ENCODE peak calls at places on chromosomes 4 and X, in four cellular contexts. One of them, this sample, is unnamed.

GRCh38 chr4:108774809-108775530 is 12.1 kb upstream of the ETNPPL start:
- DNase-seq in breast epithelium: no peak
- DNase-seq in stomach: peak; percentile 78
- DNase-seq in activated CD8-positive, alpha-beta T cell treated with anti-CD3 and anti-CD28 coated beads for 36 hours: no peak
- DNase-seq in this sample: no peak

GRCh38 chr4:140789752-140790151 is 33.6 kb upstream of the TBC1D9 start:
- DNase-seq in breast epithelium: no peak
- DNase-seq in activated CD8-positive, alpha-beta T cell treated with anti-CD3 and anti-CD28 coated beads for 36 hours: no peak
- DNase-seq in stomach: no peak
- DNase-seq in this sample: no peak

GRCh38 chr4:27779827-27780226 is 919.2 kb downstream of the STIM2 start:
- DNase-seq in stomach: no peak
- DNase-seq in breast epithelium: no peak
- DNase-seq in activated CD8-positive, alpha-beta T cell treated with anti-CD3 and anti-CD28 coated beads for 36 hours: no peak
- DNase-seq in this sample: no peak

GRCh38 chr4:4578981-4579380 is 37.1 kb upstream of the STX18 start:
- DNase-seq in stomach: no peak
- DNase-seq in breast epithelium: no peak
- DNase-seq in activated CD8-positive, alpha-beta T cell treated with anti-CD3 and anti-CD28 coated beads for 36 hours: no peak
- DNase-seq in this sample: no peak

GRCh38 chrX:12227412-12228041 is 89.3 kb downstream of the FRMPD4 start:
- DNase-seq in stomach: no peak
- DNase-seq in breast epithelium: no peak
- DNase-seq in activated CD8-positive, alpha-beta T cell treated with anti-CD3 and anti-CD28 coated beads for 36 hours: no peak
- DNase-seq in this sample: no peak

GRCh38 chrX:136130931-136131843 is 16.1 kb upstream of the FHL1 start:
- DNase-seq in stomach: no peak
- DNase-seq in activated CD8-positive, alpha-beta T cell treated with anti-CD3 and anti-CD28 coated beads for 36 hours: peak; percentile 39
- DNase-seq in breast epithelium: no peak
- DNase-seq in this sample: no peak

GRCh38 chrX:96655947-96656623 is 28.6 kb upstream of the DIAPH2 start:
- DNase-seq in activated CD8-positive, alpha-beta T cell treated with anti-CD3 and anti-CD28 coated beads for 36 hours: no peak
- DNase-seq in stomach: no peak
- DNase-seq in breast epithelium: no peak
- DNase-seq in this sample: no peak

GRCh38 chr4:162644346-162644745 is 480.5 kb upstream of the FSTL5 start:
- DNase-seq in stomach: no peak
- DNase-seq in breast epithelium: no peak
- DNase-seq in activated CD8-positive, alpha-beta T cell treated with anti-CD3 and anti-CD28 coated beads for 36 hours: no peak
- DNase-seq in this sample: no peak

GRCh38 chr4:121073672-121074386 is 1.5 kb upstream of the NDNF start:
- DNase-seq in stomach: no peak
- DNase-seq in breast epithelium: no peak
- DNase-seq in activated CD8-positive, alpha-beta T cell treated with anti-CD3 and anti-CD28 coated beads for 36 hours: no peak
- DNase-seq in this sample: no peak

GRCh38 chrX:80432863-80433262 is 12.6 kb downstream of the TENT5D start:
- DNase-seq in activated CD8-positive, alpha-beta T cell treated with anti-CD3 and anti-CD28 coated beads for 36 hours: no peak
- DNase-seq in breast epithelium: no peak
- DNase-seq in stomach: no peak
- DNase-seq in this sample: no peak

GRCh38 chrX:10485331-10485730 is 135.1 kb downstream of the MID1 start:
- DNase-seq in stomach: no peak
- DNase-seq in breast epithelium: no peak
- DNase-seq in activated CD8-positive, alpha-beta T cell treated with anti-CD3 and anti-CD28 coated beads for 36 hours: no peak
- DNase-seq in this sample: no peak

GRCh38 chrX:141468940-141469339 is 115.6 kb downstream of the SPANXA1 start:
- DNase-seq in activated CD8-positive, alpha-beta T cell treated with anti-CD3 and anti-CD28 coated beads for 36 hours: no peak
- DNase-seq in breast epithelium: no peak
- DNase-seq in stomach: no peak
- DNase-seq in this sample: no peak

GRCh38 chr4:6627832-6628231 is 12.7 kb upstream of the MRFAP1 start:
- DNase-seq in activated CD8-positive, alpha-beta T cell treated with anti-CD3 and anti-CD28 coated beads for 36 hours: no peak
- DNase-seq in breast epithelium: no peak
- DNase-seq in stomach: no peak
- DNase-seq in this sample: no peak

GRCh38 chr4:32929738-32930688 is 2209.8 kb downstream of the PCDH7 start:
- DNase-seq in activated CD8-positive, alpha-beta T cell treated with anti-CD3 and anti-CD28 coated beads for 36 hours: no peak
- DNase-seq in breast epithelium: no peak
- DNase-seq in stomach: no peak
- DNase-seq in this sample: no peak

GRCh38 chr4:144894525-144894924 is 203.5 kb downstream of the ANAPC10 start:
- DNase-seq in stomach: no peak
- DNase-seq in breast epithelium: no peak
- DNase-seq in activated CD8-positive, alpha-beta T cell treated with anti-CD3 and anti-CD28 coated beads for 36 hours: no peak
- DNase-seq in this sample: no peak

GRCh38 chr4:98861100-98861499 is 67.8 kb downstream of the EIF4E start:
- DNase-seq in breast epithelium: no peak
- DNase-seq in activated CD8-positive, alpha-beta T cell treated with anti-CD3 and anti-CD28 coated beads for 36 hours: no peak
- DNase-seq in stomach: no peak
- DNase-seq in this sample: no peak

GRCh38 chrX:97842468-97843199 is 958.9 kb downstream of the RPA4 start:
- DNase-seq in activated CD8-positive, alpha-beta T cell treated with anti-CD3 and anti-CD28 coated beads for 36 hours: no peak
- DNase-seq in stomach: no peak
- DNase-seq in breast epithelium: no peak
- DNase-seq in this sample: no peak

GRCh38 chr4:95220205-95221175 is 328.3 kb downstream of the UNC5C start:
- DNase-seq in stomach: no peak
- DNase-seq in activated CD8-positive, alpha-beta T cell treated with anti-CD3 and anti-CD28 coated beads for 36 hours: no peak
- DNase-seq in breast epithelium: no peak
- DNase-seq in this sample: no peak

GRCh38 chr4:64465263-64465662 is 56.0 kb upstream of the TECRL start:
- DNase-seq in breast epithelium: no peak
- DNase-seq in stomach: no peak
- DNase-seq in activated CD8-positive, alpha-beta T cell treated with anti-CD3 and anti-CD28 coated beads for 36 hours: no peak
- DNase-seq in this sample: no peak

GRCh38 chrX:133655262-133655913 is 240.1 kb upstream of the GPC4 start:
- DNase-seq in stomach: no peak
- DNase-seq in activated CD8-positive, alpha-beta T cell treated with anti-CD3 and anti-CD28 coated beads for 36 hours: no peak
- DNase-seq in breast epithelium: no peak
- DNase-seq in this sample: no peak

GRCh38 chr4:56082809-56083208 is 134.1 kb downstream of the CEP135 start:
- DNase-seq in breast epithelium: no peak
- DNase-seq in stomach: no peak
- DNase-seq in activated CD8-positive, alpha-beta T cell treated with anti-CD3 and anti-CD28 coated beads for 36 hours: no peak
- DNase-seq in this sample: no peak

GRCh38 chrX:22987452-22987851 is 12.3 kb upstream of the DDX53 start:
- DNase-seq in activated CD8-positive, alpha-beta T cell treated with anti-CD3 and anti-CD28 coated beads for 36 hours: no peak
- DNase-seq in stomach: no peak
- DNase-seq in breast epithelium: no peak
- DNase-seq in this sample: no peak
- TF ChIP-seq CTCF in activated CD8-positive, alpha-beta T cell treated with anti-CD3 and anti-CD28 coated beads for 36 hours: no peak
- TF ChIP-seq CTCF in stomach: no peak
- TF ChIP-seq CTCF in breast epithelium: no peak
- TF ChIP-seq CTCF in this sample: no peak

GRCh38 chrX:41335590-41336331 is 1.8 kb downstream of the DDX3X start:
- DNase-seq in stomach: no peak
- DNase-seq in activated CD8-positive, alpha-beta T cell treated with anti-CD3 and anti-CD28 coated beads for 36 hours: peak; percentile 31
- DNase-seq in breast epithelium: no peak
- DNase-seq in this sample: no peak

GRCh38 chrX:41332988-41333743 is 796 bp upstream of the DDX3X start:
- DNase-seq in activated CD8-positive, alpha-beta T cell treated with anti-CD3 and anti-CD28 coated beads for 36 hours: peak; percentile 90
- DNase-seq in breast epithelium: peak; percentile 79
- DNase-seq in stomach: peak; percentile 88
- DNase-seq in this sample: peak; percentile 71

GRCh38 chrX:41333744-41333993 is 293 bp upstream of the DDX3X start:
- DNase-seq in breast epithelium: no peak
- DNase-seq in stomach: no peak
- DNase-seq in activated CD8-positive, alpha-beta T cell treated with anti-CD3 and anti-CD28 coated beads for 36 hours: peak; percentile 82
- DNase-seq in this sample: peak; percentile 50

GRCh38 chrX:41334866-41335589 is 1.1 kb downstream of the DDX3X start:
- DNase-seq in stomach: peak; percentile 69
- DNase-seq in breast epithelium: peak; percentile 57
- DNase-seq in activated CD8-positive, alpha-beta T cell treated with anti-CD3 and anti-CD28 coated beads for 36 hours: peak; percentile 66
- DNase-seq in this sample: no peak

DNA sequence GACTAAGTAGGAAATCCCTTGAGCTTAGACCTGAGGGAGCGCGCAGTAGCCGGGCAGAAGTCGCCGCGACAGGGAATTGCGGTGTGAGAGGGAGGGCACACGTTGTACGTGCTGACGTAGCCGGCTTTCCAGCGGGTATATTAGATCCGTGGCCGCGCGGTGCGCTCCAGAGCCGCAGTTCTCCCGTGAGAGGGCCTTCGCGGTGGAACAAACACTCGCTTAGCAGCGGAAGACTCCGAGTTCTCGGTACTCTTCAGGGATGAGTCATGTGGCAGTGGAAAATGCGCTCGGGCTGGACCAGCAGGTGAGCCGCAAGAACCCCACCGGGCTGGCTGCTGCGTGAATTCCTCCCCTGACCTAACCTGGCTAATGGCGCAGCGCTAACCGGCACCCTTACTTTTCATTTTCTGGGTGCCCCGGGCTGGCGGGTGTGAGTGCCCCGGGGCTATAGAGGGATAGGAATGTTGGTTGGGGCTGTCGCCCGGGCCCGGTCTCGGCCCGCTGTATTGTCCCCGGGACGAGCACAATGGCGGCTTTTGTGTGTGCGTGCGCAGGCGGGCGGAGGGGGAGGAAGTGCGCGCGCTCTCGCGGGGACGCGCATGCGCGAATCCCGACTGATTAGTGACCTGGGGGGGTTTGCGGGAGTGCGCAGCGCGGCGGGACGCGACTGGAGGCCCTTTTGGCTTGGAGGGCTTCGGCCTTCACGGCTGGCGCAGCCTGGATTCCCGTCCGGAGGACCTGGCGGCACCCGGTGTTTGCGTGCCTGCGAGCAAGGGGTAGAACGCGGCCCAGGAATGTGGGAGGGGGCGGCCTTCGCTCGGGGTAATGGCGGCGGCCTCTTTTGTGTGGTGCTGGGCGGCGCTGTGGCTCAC is at the start of gene DDX3X:
- DNase-seq in stomach: peak; percentile 92
- DNase-seq in activated CD8-positive, alpha-beta T cell treated with anti-CD3 and anti-CD28 coated beads for 36 hours: peak; percentile 85
- DNase-seq in breast epithelium: peak; percentile 82
- DNase-seq in this sample: peak; percentile 85
- TF ChIP-seq CTCF in stomach: no peak
- TF ChIP-seq CTCF in activated CD8-positive, alpha-beta T cell treated with anti-CD3 and anti-CD28 coated beads for 36 hours: no peak
- TF ChIP-seq CTCF in breast epithelium: peak; percentile 27
- TF ChIP-seq CTCF in this sample: peak; percentile 4

DNA sequence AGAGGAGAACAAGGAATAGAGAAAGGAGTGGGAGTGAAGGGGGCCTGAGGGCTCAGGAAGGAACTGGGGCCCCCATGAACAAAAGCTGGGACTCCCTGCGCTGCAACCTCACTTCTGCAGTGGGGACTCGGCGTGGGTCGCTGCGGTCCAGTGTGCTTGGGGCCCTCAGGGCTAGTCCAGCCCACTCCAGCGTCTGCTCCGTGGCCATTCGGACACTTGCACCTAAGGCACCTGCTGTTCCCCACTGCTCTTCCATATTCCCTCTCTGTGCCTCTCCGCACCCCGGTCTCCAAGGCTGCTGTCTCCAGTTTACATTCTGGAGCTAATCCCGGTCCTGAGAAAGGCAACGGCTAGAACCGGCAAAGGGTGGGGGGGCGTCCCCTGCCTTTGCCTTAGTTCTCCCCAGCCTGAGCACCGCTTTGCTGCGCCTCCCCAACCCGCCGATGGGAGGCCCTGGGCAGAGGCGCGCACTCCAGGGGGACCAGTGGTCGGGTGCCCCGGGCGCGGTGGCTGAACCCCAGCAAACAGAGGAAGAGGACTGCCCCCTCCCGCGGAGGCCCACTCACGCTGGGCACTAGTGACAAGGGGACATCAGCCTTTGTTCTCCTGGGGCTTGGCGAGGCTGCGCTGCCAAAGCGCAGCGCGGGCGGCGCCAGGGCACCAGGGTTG is 327.7 kb upstream of the F9 start:
- DNase-seq in stomach: no peak
- DNase-seq in activated CD8-positive, alpha-beta T cell treated with anti-CD3 and anti-CD28 coated beads for 36 hours: no peak
- DNase-seq in breast epithelium: no peak
- DNase-seq in this sample: no peak
- TF ChIP-seq CTCF in stomach: no peak
- TF ChIP-seq CTCF in activated CD8-positive, alpha-beta T cell treated with anti-CD3 and anti-CD28 coated beads for 36 hours: no peak
- TF ChIP-seq CTCF in breast epithelium: no peak
- TF ChIP-seq CTCF in this sample: no peak

DNA sequence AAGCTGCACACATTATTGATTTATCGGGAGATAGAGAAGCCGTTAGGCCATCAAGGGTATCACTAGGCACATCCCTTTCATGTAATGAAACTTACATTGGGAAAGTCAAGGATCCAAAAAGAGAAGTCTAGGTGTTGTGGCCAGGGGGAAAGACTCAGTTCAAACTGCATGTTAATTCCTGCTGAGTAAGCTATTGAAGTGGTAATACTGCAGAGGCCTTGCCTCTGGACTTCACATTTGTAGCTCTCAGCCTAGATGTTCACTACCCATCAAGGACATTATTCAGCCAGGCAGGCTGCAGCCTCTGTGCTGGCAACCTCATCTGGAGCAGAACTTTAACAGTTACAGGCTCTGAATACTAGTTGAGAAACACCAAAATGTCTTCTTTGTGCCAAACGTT is 2094.5 kb upstream of the AGA start:
- DNase-seq in stomach: no peak
- DNase-seq in activated CD8-positive, alpha-beta T cell treated with anti-CD3 and anti-CD28 coated beads for 36 hours: no peak
- DNase-seq in breast epithelium: no peak
- DNase-seq in this sample: no peak
- TF ChIP-seq CTCF in stomach: no peak
- TF ChIP-seq CTCF in activated CD8-positive, alpha-beta T cell treated with anti-CD3 and anti-CD28 coated beads for 36 hours: no peak
- TF ChIP-seq CTCF in breast epithelium: no peak
- TF ChIP-seq CTCF in this sample: no peak

GRCh38 chr4:3193531-3194203 is 55.3 kb upstream of the MSANTD1 start:
- DNase-seq in activated CD8-positive, alpha-beta T cell treated with anti-CD3 and anti-CD28 coated beads for 36 hours: no peak
- DNase-seq in stomach: no peak
- DNase-seq in breast epithelium: no peak
- DNase-seq in this sample: no peak

GRCh38 chr4:3190549-3190948 is 58.4 kb upstream of the MSANTD1 start:
- DNase-seq in activated CD8-positive, alpha-beta T cell treated with anti-CD3 and anti-CD28 coated beads for 36 hours: no peak
- DNase-seq in stomach: no peak
- DNase-seq in breast epithelium: no peak
- DNase-seq in this sample: no peak

GRCh38 chr4:3192827-3193226 is 56.1 kb upstream of the MSANTD1 start:
- DNase-seq in breast epithelium: no peak
- DNase-seq in stomach: no peak
- DNase-seq in activated CD8-positive, alpha-beta T cell treated with anti-CD3 and anti-CD28 coated beads for 36 hours: no peak
- DNase-seq in this sample: no peak

GRCh38 chr4:3189459-3189858 is 59.5 kb upstream of the MSANTD1 start:
- DNase-seq in breast epithelium: no peak
- DNase-seq in activated CD8-positive, alpha-beta T cell treated with anti-CD3 and anti-CD28 coated beads for 36 hours: no peak
- DNase-seq in stomach: no peak
- DNase-seq in this sample: no peak

DNA sequence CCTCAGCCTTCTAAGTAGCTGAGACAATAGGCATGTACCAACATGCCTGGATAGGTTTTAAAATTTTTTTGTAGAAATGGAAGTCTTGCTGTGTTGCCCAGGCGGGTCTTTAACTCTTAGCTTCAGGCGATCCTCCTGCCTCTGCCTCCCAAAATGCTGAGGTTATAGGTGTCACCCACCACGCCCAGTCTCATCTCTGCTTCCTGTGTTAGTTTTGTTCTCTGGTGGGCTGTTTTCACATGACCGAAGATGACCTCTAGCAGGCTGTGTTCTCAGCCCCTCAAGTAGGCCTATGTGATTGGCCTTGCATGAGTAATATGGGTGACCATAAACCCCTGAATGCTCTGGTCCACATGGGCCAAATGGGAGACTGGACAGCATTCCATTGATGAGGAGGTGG is 56.8 kb upstream of the MSANTD1 start:
- DNase-seq in breast epithelium: no peak
- DNase-seq in stomach: no peak
- DNase-seq in activated CD8-positive, alpha-beta T cell treated with anti-CD3 and anti-CD28 coated beads for 36 hours: peak; percentile 19
- DNase-seq in this sample: no peak
- TF ChIP-seq CTCF in breast epithelium: no peak
- TF ChIP-seq CTCF in stomach: no peak
- TF ChIP-seq CTCF in activated CD8-positive, alpha-beta T cell treated with anti-CD3 and anti-CD28 coated beads for 36 hours: no peak
- TF ChIP-seq CTCF in this sample: no peak